ENCODE peak calls at places on chromosomes 12 and 14, in seven cellular contexts. R, Z, K, X, T, S and Q are unnamed samples.

GRCh38 chr12:48001426-48002178 is 2.7 kb downstream of the COL2A1 start:
- DNase-seq in R (no peak), Z (no peak), K (peak; percentile 20), X (peak; percentile 29), T (no peak), S (peak; percentile 18), Q (no peak)

GRCh38 chr12:89343127-89343526 is 9.2 kb downstream of the DUSP6 start:
- DNase-seq in R (no peak), Z (no peak), K (no peak), X (peak; percentile 65), T (no peak), S (no peak), Q (no peak)

GRCh38 chr12:133105620-133106019 is 24.5 kb downstream of the ZNF891 start:
- DNase-seq in R (no peak), Z (no peak), K (no peak), X (peak; percentile 24), T (no peak), S (no peak), Q (no peak)

GRCh38 chr12:127284870-127285431 is 982.0 kb upstream of the TMEM132C start:
- DNase-seq in R (no peak), Z (peak; percentile 83), K (no peak), X (peak; percentile 90), T (peak; percentile 78), S (peak; percentile 29), Q (peak; percentile 81)

GRCh38 chr12:65474831-65475230 is 196.3 kb downstream of the MSRB3 start:
- DNase-seq in R (no peak), Z (no peak), K (no peak), X (no peak), T (no peak), S (no peak), Q (no peak)

GRCh38 chr14:68633131-68633991 is 159.5 kb downstream of the ZFP36L1 start:
- DNase-seq in R (peak; percentile 54), Z (no peak), K (no peak), X (peak; percentile 22), T (no peak), S (no peak), Q (no peak)

GRCh38 chr12:24898606-24899005 is 50.3 kb downstream of the BCAT1 start:
- DNase-seq in R (no peak), Z (no peak), K (no peak), X (no peak), T (no peak), S (no peak), Q (no peak)

GRCh38 chr12:115155665-115156645 is 472.0 kb upstream of the TBX3 start:
- DNase-seq in R (no peak), Z (peak; percentile 98), K (no peak), X (peak; percentile 96), T (peak; percentile 97), S (no peak), Q (peak; percentile 95)

GRCh38 chr12:14313379-14313778 is 52.1 kb upstream of the ATF7IP start:
- DNase-seq in R (no peak), Z (no peak), K (no peak), X (no peak), T (no peak), S (no peak), Q (peak; percentile 13)

GRCh38 chr12:70258605-70259403 is 15.6 kb downstream of the CNOT2 start:
- DNase-seq in R (no peak), Z (no peak), K (no peak), X (no peak), T (no peak), S (no peak), Q (no peak)

GRCh38 chr12:6958609-6959375 is 7.6 kb downstream of the PTPN6 start:
- DNase-seq in R (no peak), Z (no peak), K (peak; percentile 76), X (no peak), T (no peak), S (peak; percentile 78), Q (no peak)

GRCh38 chr12:95549392-95550084 is 1.7 kb downstream of the USP44 start:
- DNase-seq in R (no peak), Z (no peak), K (no peak), X (no peak), T (no peak), S (no peak), Q (no peak)

GRCh38 chr12:21337453-21337852 is 2.7 kb upstream of the SLCO1A2 start:
- DNase-seq in R (no peak), Z (no peak), K (no peak), X (no peak), T (no peak), S (no peak), Q (no peak)

GRCh38 chr14:101076451-101077220 is 173.1 kb upstream of the RTL1 start:
- DNase-seq in R (no peak), Z (no peak), K (no peak), X (no peak), T (no peak), S (no peak), Q (no peak)

GRCh38 chr14:80906946-80907345 is 34.6 kb downstream of the CEP128 start:
- DNase-seq in R (no peak), Z (no peak), K (no peak), X (no peak), T (no peak), S (no peak), Q (peak; percentile 34)

GRCh38 chr12:132018193-132018916 is 68.6 kb downstream of the EP400 start:
- DNase-seq in R (no peak), Z (peak; percentile 42), K (no peak), X (no peak), T (no peak), S (no peak), Q (peak; percentile 24)

GRCh38 chr12:111635524-111635923 is 36.4 kb upstream of the ATXN2 start:
- DNase-seq in R (no peak), Z (no peak), K (no peak), X (peak; percentile 29), T (no peak), S (no peak), Q (peak; percentile 40)

GRCh38 chr12:1630827-1631591 is 2.0 kb downstream of the WNT5B start:
- DNase-seq in R (no peak), Z (no peak), K (no peak), X (peak; percentile 77), T (no peak), S (no peak), Q (peak; percentile 77)

GRCh38 chr12:69508091-69508490 is 37.9 kb downstream of the FRS2 start:
- DNase-seq in R (no peak), Z (no peak), K (no peak), X (no peak), T (no peak), S (no peak), Q (no peak)

GRCh38 chr12:76317976-76318375 is 30.2 kb downstream of the BBS10 start:
- DNase-seq in R (no peak), Z (no peak), K (no peak), X (no peak), T (no peak), S (no peak), Q (no peak)

GRCh38 chr12:45051490-45052105 is 699 bp upstream of the DBX2 start:
- DNase-seq in R (no peak), Z (peak; percentile 10), K (no peak), X (peak; percentile 8), T (no peak), S (no peak), Q (no peak)

GRCh38 chr12:56387152-56387551 is 24.5 kb upstream of the APOF start:
- DNase-seq in R (no peak), Z (no peak), K (no peak), X (peak; percentile 16), T (no peak), S (no peak), Q (peak; percentile 49)